ENCODE peak calls at places on chromosomes 5 and 9, in four cellular contexts. A, J, H and K are unnamed samples.

GRCh38 chr5:170491479-170491878 is 12.3 kb upstream of the KCNIP1 start:
- DNase-seq in A (peak; percentile 84), J (peak; percentile 95), H (no peak), K (peak; percentile 98)

GRCh38 chr5:132069561-132069960 is 4.0 kb upstream of the CSF2 start:
- DNase-seq in A (no peak), J (no peak), H (no peak), K (no peak)

GRCh38 chr9:114117996-114118830 is 19.1 kb upstream of the KIF12 start:
- DNase-seq in A (no peak), J (no peak), H (no peak), K (no peak)

GRCh38 chr9:89842267-89842768 is 237.5 kb downstream of the GADD45G start:
- DNase-seq in A (no peak), J (no peak), H (no peak), K (no peak)

GRCh38 chr5:23089316-23089715 is 236.2 kb upstream of the CDH12 start:
- DNase-seq in A (no peak), J (no peak), H (no peak), K (no peak)

GRCh38 chr5:50415912-50416311 is 25.2 kb downstream of the EMB start:
- DNase-seq in A (no peak), J (no peak), H (no peak), K (no peak)

GRCh38 chr5:35202319-35203111 is 27.8 kb downstream of the PRLR start:
- DNase-seq in A (peak; percentile 52), J (peak; percentile 76), H (peak; percentile 23), K (peak; percentile 61)

GRCh38 chr5:143024227-143024920 is 254.2 kb downstream of the ARHGAP26 start:
- DNase-seq in A (no peak), J (no peak), H (no peak), K (no peak)

GRCh38 chr5:160843240-160843639 is 8.8 kb downstream of the ATP10B start:
- DNase-seq in A (no peak), J (no peak), H (no peak), K (no peak)

GRCh38 chr5:148805323-148806290 is 20.8 kb upstream of the ADRB2 start:
- DNase-seq in A (peak; percentile 64), J (peak; percentile 55), H (no peak), K (peak; percentile 74)

GRCh38 chr5:61572959-61573358 is 240.9 kb downstream of the ZSWIM6 start:
- DNase-seq in A (no peak), J (no peak), H (no peak), K (no peak)

GRCh38 chr5:140780512-140780911 is 5.4 kb upstream of the PCDHA1 start:
- DNase-seq in A (no peak), J (no peak), H (no peak), K (no peak)

GRCh38 chr5:140791111-140791510 is 3.5 kb upstream of the PCDHA2 start:
- DNase-seq in A (no peak), J (no peak), H (no peak), K (no peak)

GRCh38 chr5:140785905-140786686 is at the start of gene PCDHA1:
- DNase-seq in A (no peak), J (no peak), H (no peak), K (no peak)
- H3K9me3 ChIP-seq in A (peaks cover 35% of the 10 kb centered on the region), J (no peaks in the 10 kb centered on the region), H (peaks cover 34% of the 10 kb centered on the region), K (no peaks in the 10 kb centered on the region)

GRCh38 chr5:103918668-103919367 is 356.2 kb upstream of the NUDT12 start:
- DNase-seq in A (peak; percentile 35), J (no peak), H (peak; percentile 72), K (peak; percentile 55)
- H2AFZ ChIP-seq in A (no peak overlapping the region), J (no peak overlapping the region), H (peak overlapping the region; percentile 71), K (no peak overlapping the region)

GRCh38 chr5:5886353-5886752 is 463.9 kb downstream of the ICE1 start:
- DNase-seq in A (no peak), J (no peak), H (no peak), K (no peak)

GRCh38 chr5:5885782-5886181 is 463.3 kb downstream of the ICE1 start:
- DNase-seq in A (no peak), J (no peak), H (no peak), K (no peak)

GRCh38 chr5:5884593-5884992 is 462.1 kb downstream of the ICE1 start:
- DNase-seq in A (no peak), J (no peak), H (no peak), K (no peak)

GRCh38 chr5:5887818-5888217 is 465.3 kb downstream of the ICE1 start:
- DNase-seq in A (no peak), J (no peak), H (no peak), K (no peak)

DNA sequence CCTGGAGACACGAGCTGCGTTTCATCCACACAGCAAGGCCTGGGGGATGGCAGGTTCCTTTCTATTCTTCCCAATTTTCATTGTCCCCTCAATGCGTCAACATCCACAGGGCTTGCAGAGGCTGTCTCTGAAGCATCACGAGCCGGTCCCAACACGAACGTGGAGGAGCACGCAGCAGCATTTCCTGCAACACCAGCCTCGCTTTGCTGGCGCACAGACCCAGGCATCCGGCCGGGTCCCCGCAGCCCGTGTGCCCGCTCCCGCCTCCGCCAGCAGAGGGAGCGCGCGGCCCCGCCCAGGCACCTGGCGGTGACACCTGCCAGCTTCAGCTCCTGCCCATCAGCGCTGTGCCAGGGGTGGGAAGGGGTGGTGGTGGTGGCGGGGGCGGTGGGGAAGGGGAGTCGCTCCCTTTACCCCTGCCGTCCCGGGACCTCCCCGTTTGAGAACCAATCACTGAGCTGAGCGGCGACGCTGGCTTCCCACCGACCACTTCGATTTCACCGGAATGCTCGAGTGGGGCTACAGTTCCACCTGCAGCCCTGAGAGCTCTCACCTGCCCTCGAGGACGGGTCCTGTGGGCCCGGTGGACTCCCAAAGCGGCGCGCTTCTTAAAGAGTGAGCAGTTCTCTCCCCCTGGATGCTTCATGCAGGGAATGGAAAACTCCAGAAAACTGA is 464.5 kb downstream of the ICE1 start:
- DNase-seq in A (no peak), J (no peak), H (peak; percentile 15), K (no peak)
- H3K9ac ChIP-seq in A (no peak overlapping the region), J (no peak overlapping the region), H (no peak overlapping the region), K (no peak overlapping the region)

GRCh38 chr5:164934039-164934438 is 1428.6 kb downstream of the MAT2B start:
- DNase-seq in A (no peak), J (no peak), H (no peak), K (no peak)

DNA sequence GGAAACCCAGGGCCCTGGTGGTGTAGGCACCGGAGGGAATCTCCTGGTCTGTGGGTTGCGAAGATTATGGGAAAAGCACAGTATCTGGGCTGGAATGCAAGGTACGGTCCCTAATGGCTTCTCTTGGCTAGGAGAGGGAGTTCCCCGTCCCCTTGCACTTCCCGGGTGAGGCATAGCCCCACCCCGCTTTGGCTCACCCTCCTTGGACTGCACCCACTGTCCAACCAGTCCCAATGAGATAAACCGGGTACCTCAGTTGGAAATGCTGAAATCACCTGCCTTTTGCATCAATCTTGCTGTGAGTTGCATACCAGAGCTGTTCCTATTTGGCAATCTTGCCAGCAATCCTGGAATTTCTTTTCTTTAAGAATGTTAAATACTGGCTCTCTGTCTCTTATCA is 1429.1 kb downstream of the MAT2B start:
- DNase-seq in A (no peak), J (no peak), H (no peak), K (no peak)
- H3K9me3 ChIP-seq in A (peaks cover 3% of the 10 kb centered on the region), J (peaks cover 6% of the 10 kb centered on the region), H (no peaks in the 10 kb centered on the region), K (no peaks in the 10 kb centered on the region)

GRCh38 chr5:173625686-173626500 is 9.4 kb upstream of the BOD1 start:
- DNase-seq in A (no peak), J (no peak), H (no peak), K (no peak)
- H2AFZ ChIP-seq in A (no peak overlapping the region), J (peak overlapping the region; percentile 50), H (peak overlapping the region; percentile 66), K (no peak overlapping the region)